ENCODE peak calls at places on chromosomes 13 and 19, in five cellular contexts. G is suprapubic skin, T is fibroblast of lung, L is lower lobe of right lung, F is A549. I is an unnamed sample.
A peak's percentile ranks its signal among the peaks of the same experiment; 100 is the strongest.

GRCh38 chr19:34838753-34839431 is 65.9 kb upstream of the ZNF599 start:
- DNase-seq in F (peak; percentile 32), T (peak; percentile 1), L (no peak), G (no peak), I (no peak)

GRCh38 chr13:99214232-99214631 is 13.6 kb downstream of the UBAC2 start:
- DNase-seq in G (no peak), F (no peak), L (no peak), T (no peak), I (no peak)

GRCh38 chr19:15285896-15286591 is 46.3 kb downstream of the BRD4 start:
- DNase-seq in G (no peak), T (no peak), F (no peak), L (no peak), I (no peak)

GRCh38 chr19:4559569-4559968 is at the start of gene SEMA6B:
- DNase-seq in G (no peak), L (peak; percentile 75), F (no peak), T (no peak), I (no peak)

GRCh38 chr19:4980838-4981680 is 12.1 kb downstream of the KDM4B start:
- DNase-seq in G (no peak), L (no peak), T (no peak), F (no peak), I (no peak)

GRCh38 chr13:48942131-48942530 is 33.6 kb upstream of the FNDC3A start:
- DNase-seq in F (no peak), L (no peak), T (peak; percentile 35), G (no peak), I (no peak)

GRCh38 chr19:4374451-4375163 is 25.7 kb downstream of the SH3GL1 start:
- DNase-seq in G (peak; percentile 92), L (peak; percentile 74), T (peak; percentile 95), F (peak; percentile 85), I (no peak)

GRCh38 chr19:29526730-29527499 is 1.1 kb downstream of the VSTM2B start:
- DNase-seq in T (no peak), L (no peak), F (peak; percentile 36), G (no peak), I (no peak)

GRCh38 chr13:110963554-110963970 is 48.7 kb upstream of the ANKRD10 start:
- DNase-seq in F (no peak), L (no peak), T (no peak), G (no peak), I (no peak)

GRCh38 chr13:105665284-105665683 is 870.2 kb downstream of the EFNB2 start:
- DNase-seq in T (no peak), G (no peak), F (no peak), L (no peak), I (peak; percentile 60)

GRCh38 chr13:30780338-30780981 is 45.1 kb downstream of the ALOX5AP start:
- DNase-seq in L (no peak), F (no peak), G (no peak), T (no peak), I (no peak)

GRCh38 chr19:19276386-19276785 is 3.3 kb upstream of the TM6SF2 start:
- DNase-seq in L (no peak), T (peak; percentile 11), F (no peak), G (no peak), I (no peak)

GRCh38 chr19:19275166-19275565 is 2.1 kb upstream of the TM6SF2 start:
- DNase-seq in L (no peak), T (no peak), G (no peak), F (no peak), I (no peak)

GRCh38 chr19:19278315-19278714 is 5.2 kb upstream of the TM6SF2 start:
- DNase-seq in F (no peak), L (no peak), T (no peak), G (no peak), I (no peak)

GRCh38 chr19:19274716-19275115 is 1.6 kb upstream of the TM6SF2 start:
- DNase-seq in T (no peak), F (no peak), L (no peak), G (no peak), I (no peak)

DNA sequence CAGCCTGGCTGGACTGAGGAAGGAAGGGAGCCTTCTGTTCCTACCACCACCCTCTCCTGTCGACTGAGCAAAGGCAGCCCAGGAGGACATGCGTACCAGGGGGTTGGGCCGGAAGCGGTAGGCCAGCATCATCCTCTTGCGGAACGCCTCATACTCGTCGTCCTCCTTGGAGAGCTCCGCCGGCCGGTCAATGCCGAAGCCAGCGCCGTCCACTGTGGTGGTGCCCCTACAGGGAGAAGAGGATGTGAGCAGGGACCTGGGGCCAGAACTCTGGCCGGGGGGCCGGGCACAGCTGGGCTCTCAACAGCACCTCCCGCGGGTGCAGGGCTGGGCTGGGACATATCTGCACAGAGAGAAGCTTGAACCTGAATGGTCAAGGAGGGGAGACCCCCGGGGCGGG is 3.8 kb upstream of the TM6SF2 start:
- DNase-seq in L (no peak), G (no peak), T (no peak), F (no peak), I (no peak)
- H3K4me3 ChIP-seq in L (no peak overlapping the region), G (no peak overlapping the region), T (no peak overlapping the region), F (no peak overlapping the region), I (no peak overlapping the region)

GRCh38 chr13:50910483-50910805 is 853 bp downstream of the RNASEH2B start:
- DNase-seq in L (no peak), G (no peak), T (peak; percentile 54), F (peak; percentile 64), I (no peak)

GRCh38 chr13:50909605-50910482 is at the start of gene RNASEH2B:
- DNase-seq in F (peak; percentile 70), L (peak; percentile 85), G (peak; percentile 82), T (peak; percentile 60), I (no peak)

GRCh38 chr13:50908371-50908770 is 1.2 kb upstream of the RNASEH2B start:
- DNase-seq in F (no peak), G (no peak), T (no peak), L (no peak), I (no peak)

GRCh38 chr13:50905256-50905655 is 4.3 kb upstream of the RNASEH2B start:
- DNase-seq in G (no peak), F (no peak), T (no peak), L (no peak), I (no peak)

GRCh38 chr13:50907781-50908180 is 1.8 kb upstream of the RNASEH2B start:
- DNase-seq in G (no peak), L (no peak), F (no peak), T (no peak), I (no peak)
- TF ChIP-seq CTCF in G (no peak), L (no peak), F (no peak), T (no peak), I (no peak)

GRCh38 chr19:32457540-32457939 is 52.0 kb downstream of the DPY19L3 start:
- DNase-seq in L (no peak), G (no peak), F (no peak), T (no peak), I (no peak)
- H3K4me3 ChIP-seq in L (no peak overlapping the region), G (no peak overlapping the region), F (no peak overlapping the region), T (no peak overlapping the region), I (no peak overlapping the region)

DNA sequence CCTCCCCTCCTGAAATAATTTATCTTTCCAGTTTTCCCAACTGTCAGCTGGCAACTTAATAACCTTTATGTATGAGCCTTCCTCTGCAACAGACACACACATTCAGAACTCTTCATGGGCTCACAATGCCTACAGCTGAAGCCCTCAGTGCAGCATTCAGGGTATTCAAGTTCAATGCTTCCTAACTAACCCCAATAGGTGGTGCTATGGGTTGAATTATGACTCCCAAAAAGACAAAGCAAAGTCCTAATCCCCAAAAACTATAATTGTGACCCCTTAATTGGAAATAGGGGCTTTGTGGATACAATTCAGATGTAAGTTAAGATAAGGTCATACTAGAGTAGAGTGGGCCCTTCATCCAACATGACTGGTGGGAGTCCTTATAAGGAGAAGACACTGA is 202.2 kb downstream of the SUCLA2 start:
- DNase-seq in L (no peak), G (no peak), T (peak; percentile 40), F (no peak), I (no peak)
- TF ChIP-seq CTCF in L (no peak), G (no peak), T (peak; percentile 44), F (no peak), I (peak; percentile 40)

GRCh38 chr19:14089662-14090508 is 666 bp downstream of the SAMD1 start:
- DNase-seq in L (peak; percentile 76), G (no peak), T (peak; percentile 64), F (peak; percentile 69), I (no peak)
- H3K4me3 ChIP-seq in L (peak overlapping the region; percentile 88), G (peak overlapping the region; percentile 92), T (peak overlapping the region; percentile 61), F (peak overlapping the region; percentile 87), I (peak overlapping the region; percentile 47)

GRCh38 chr13:41848435-41849255 is 112.3 kb downstream of the VWA8 start:
- DNase-seq in F (no peak), L (no peak), T (peak; percentile 32), G (no peak), I (no peak)
- TF ChIP-seq CTCF in F (peak; percentile 23), L (no peak), T (peak; percentile 14), G (no peak), I (peak; percentile 27)

DNA sequence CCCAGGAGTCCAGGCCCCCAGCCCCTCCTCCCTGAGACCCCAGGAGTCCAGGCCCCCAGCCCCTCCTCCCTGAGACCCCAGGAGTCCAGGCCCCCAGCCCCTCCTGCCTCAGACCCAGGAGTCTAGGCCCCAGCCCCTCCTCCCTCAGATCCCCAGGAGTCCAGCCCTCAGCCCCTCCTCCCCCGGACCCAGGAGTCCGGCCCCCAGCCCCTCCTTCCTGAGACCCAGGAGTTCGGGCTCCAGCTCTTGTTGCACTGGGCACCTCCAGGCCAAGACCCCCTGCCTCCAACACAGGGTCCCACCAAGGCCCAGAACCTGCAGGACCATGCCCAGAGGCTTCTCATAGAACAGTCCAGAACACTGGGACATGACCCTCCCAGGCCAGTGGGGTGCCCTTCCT is 3.8 kb downstream of the ERCC1 start:
- DNase-seq in F (no peak), T (no peak), L (no peak), G (no peak), I (no peak)
- H3K4me3 ChIP-seq in F (no peak overlapping the region), T (no peak overlapping the region), L (no peak overlapping the region), G (no peak overlapping the region), I (no peak overlapping the region)

DNA sequence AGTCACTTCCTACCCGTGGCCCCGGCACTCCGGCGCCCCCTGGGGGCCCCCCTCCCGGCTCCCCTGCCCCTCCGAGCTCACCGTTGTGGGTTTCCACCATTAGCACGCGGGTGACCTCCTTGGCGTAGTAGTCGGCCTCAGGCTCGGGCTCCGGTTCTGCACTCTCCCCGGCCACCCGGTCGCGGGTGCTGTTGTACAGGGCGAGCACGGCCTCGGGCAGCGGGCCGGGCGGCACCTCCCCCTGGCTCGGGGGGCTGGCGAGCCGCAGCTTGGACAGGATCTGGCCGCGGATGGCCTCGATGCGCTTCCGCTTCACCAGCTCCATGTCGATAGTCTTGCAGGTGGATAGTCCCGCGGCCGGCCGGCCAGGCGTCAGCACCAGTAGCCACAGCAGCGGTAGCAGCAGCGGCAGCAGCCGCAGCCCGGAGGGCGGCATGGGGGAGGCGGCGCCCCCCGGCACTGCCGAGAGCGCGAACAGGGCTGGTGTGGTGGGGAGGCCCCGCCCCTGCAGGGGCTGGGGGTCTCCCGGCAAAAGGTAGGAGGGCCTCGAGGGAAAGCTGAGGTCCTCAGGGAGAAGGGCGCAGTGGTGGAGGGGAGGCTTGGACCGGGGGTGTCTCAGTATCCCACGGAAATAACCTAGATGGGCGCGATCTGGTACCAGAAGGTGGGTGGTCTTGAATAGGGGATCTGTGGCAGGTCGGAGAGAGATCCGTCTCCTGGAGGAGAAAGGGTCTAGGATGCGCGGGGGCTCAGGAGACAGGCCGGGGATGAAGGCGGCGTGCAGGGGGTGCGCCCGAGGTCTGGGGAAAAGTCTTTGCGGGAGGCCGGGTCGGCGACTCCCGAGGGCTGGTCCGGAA is 885 bp downstream of the TGFB1 start:
- DNase-seq in G (no peak), L (peak; percentile 81), F (peak; percentile 78), T (peak; percentile 48), I (no peak)
- TF ChIP-seq CTCF in G (peak; percentile 29), L (peak; percentile 62), F (peak; percentile 93), T (peak; percentile 41), I (peak; percentile 65)

GRCh38 chr13:113178896-113179167 is 20.4 kb downstream of the PROZ start:
- DNase-seq in T (no peak), L (no peak), F (no peak), G (no peak), I (no peak)
- H3K4me3 ChIP-seq in T (no peak overlapping the region), L (no peak overlapping the region), F (no peak overlapping the region), G (no peak overlapping the region), I (no peak overlapping the region)